ENCODE peak calls at places on chromosomes 4 and X, in four cellular contexts. W is activated T-cell treated with anti-CD3 and anti-CD28 coated beads for 24 hours; A is natural killer cell; O is activated CD8-positive, alpha-beta memory T cell treated with anti-CD3 and anti-CD28 coated beads, Interleukin-2, amount 10 ng/mL, durations not matched to agents 7 days and 5 days. L is an unnamed sample.
A peak's percentile ranks its signal among the peaks of the same experiment; 100 is the strongest.

GRCh38 chr4:3466691-3467600 is 3.8 kb downstream of the DOK7 start:
- DNase-seq in A (no peak), W (no peak), O (no peak), L (no peak)

GRCh38 chr4:145954924-145955339 is 16.3 kb upstream of the ZNF827 start:
- DNase-seq in A (no peak), O (no peak), W (no peak), L (no peak)

GRCh38 chrX:1140236-1140681 is 72.2 kb downstream of the CRLF2 start:
- DNase-seq in A (no peak), O (peak; percentile 14), W (no peak), L (no peak)

GRCh38 chrX:9374537-9374936 is 90.3 kb upstream of the TBL1X start:
- DNase-seq in O (no peak), A (no peak), W (no peak), L (no peak)

GRCh38 chr4:143084566-143084965 is 100.2 kb upstream of the USP38 start:
- DNase-seq in W (no peak), A (no peak), O (no peak), L (no peak)

GRCh38 chr4:19304028-19304427 is 947.7 kb upstream of the SLIT2 start:
- DNase-seq in O (no peak), A (no peak), W (no peak), L (no peak)

GRCh38 chr4:116872941-116873340 is 212.4 kb downstream of the TRAM1L1 start:
- DNase-seq in A (no peak), W (no peak), O (no peak), L (no peak)

GRCh38 chr4:151674804-151675290 is 86.0 kb downstream of the GATB start:
- DNase-seq in A (no peak), O (no peak), W (no peak), L (no peak)

GRCh38 chr4:25057299-25057698 is 26.6 kb upstream of the LGI2 start:
- DNase-seq in A (no peak), O (no peak), W (no peak), L (no peak)

GRCh38 chrX:149799095-149799721 is 17.5 kb downstream of the MAGEA9 start:
- DNase-seq in A (no peak), O (no peak), W (no peak), L (no peak)

GRCh38 chr4:139659735-139660424 is 5.7 kb upstream of the MGST2 start:
- DNase-seq in W (no peak), O (no peak), A (no peak), L (no peak)

GRCh38 chr4:158193171-158193749 is 17.0 kb upstream of the TMEM144 start:
- DNase-seq in A (no peak), O (no peak), W (no peak), L (no peak)

GRCh38 chr4:6248394-6248793 is 21.3 kb upstream of the WFS1 start:
- DNase-seq in W (no peak), A (no peak), O (no peak), L (no peak)

GRCh38 chr4:162245051-162245450 is 81.3 kb upstream of the FSTL5 start:
- DNase-seq in O (no peak), W (no peak), A (no peak), L (no peak)

GRCh38 chr4:154208424-154208823 is 283.2 kb downstream of the DCHS2 start:
- DNase-seq in A (no peak), W (no peak), O (no peak), L (no peak)

GRCh38 chrX:96006281-96006680 is 678.4 kb upstream of the DIAPH2 start:
- DNase-seq in W (no peak), A (no peak), O (no peak), L (no peak)

GRCh38 chrX:123878177-123878576 is 18.3 kb downstream of the XIAP start:
- DNase-seq in O (no peak), W (no peak), A (no peak), L (no peak)

GRCh38 chr4:142516686-142517145 is 329.4 kb downstream of the INPP4B start:
- DNase-seq in O (no peak), W (no peak), A (no peak), L (no peak)